ENCODE peak calls at places on chromosomes 13 and 19, in four cellular contexts. D is GM12891, Y is GM12878, H is HL-60. A is an unnamed sample.

GRCh38 chr19:46904114-46905060 is 43.6 kb downstream of the ARHGAP35 start:
- DNase-seq in D (no peak), Y (no peak), H (no peak), A (no peak)

GRCh38 chr13:51816604-51817254 is 12.8 kb upstream of the DHRS12 start:
- DNase-seq in D (no peak), Y (no peak), H (no peak), A (peak)

GRCh38 chr19:52200044-52200443 is 10.2 kb downstream of the PPP2R1A start:
- DNase-seq in D (no peak), Y (no peak), H (no peak), A (no peak)

GRCh38 chr13:99982741-99983400 is 1.3 kb downstream of the ZIC2 start:
- DNase-seq in D (no peak), Y (no peak), H (no peak), A (no peak)

GRCh38 chr19:20968092-20968491 is 45.0 kb downstream of the ZNF85 start:
- DNase-seq in D (no peak), Y (no peak), H (no peak), A (no peak)

GRCh38 chr13:58712191-58712590 is 1080.6 kb downstream of the PCDH17 start:
- DNase-seq in D (no peak), Y (no peak), H (no peak), A (no peak)

GRCh38 chr19:16899566-16900075 is 10.8 kb downstream of the F2RL3 start:
- DNase-seq in D (peak), Y (no peak), H (peak), A (peak)

GRCh38 chr19:7415163-7415856 is 66.6 kb downstream of the ARHGEF18 start:
- DNase-seq in D (no peak), Y (no peak), H (no peak), A (no peak)

GRCh38 chr13:41465215-41465907 is 8.0 kb downstream of the RGCC start:
- DNase-seq in D (peak), Y (peak), H (peak), A (peak)
- TF ChIP-seq SPI1 in D (peak), Y (peak), H (peak), A (no peak)

DNA sequence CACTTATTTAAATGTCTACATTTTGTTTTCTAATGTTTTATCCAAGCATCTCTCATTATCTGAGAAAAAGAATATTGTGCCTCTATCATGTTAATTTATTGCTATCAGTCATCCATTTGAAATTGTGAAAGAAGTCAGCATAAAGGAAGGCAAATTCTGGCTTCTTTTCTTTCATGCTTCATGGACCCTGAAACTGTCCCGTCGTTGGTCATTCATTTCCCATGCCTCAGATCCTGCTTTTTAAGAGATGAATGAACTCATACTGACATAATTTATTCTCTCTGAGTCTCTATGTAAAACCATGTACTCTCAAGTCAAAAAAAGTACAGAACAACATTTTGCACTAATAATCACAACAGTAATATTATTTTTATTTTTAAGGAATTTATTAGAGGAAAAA is 2512.0 kb downstream of the PCDH9 start:
- DNase-seq in D (no peak), Y (no peak), H (no peak), A (no peak)
- TF ChIP-seq SPI1 in D (no peak), Y (no peak), H (no peak), A (no peak)

DNA sequence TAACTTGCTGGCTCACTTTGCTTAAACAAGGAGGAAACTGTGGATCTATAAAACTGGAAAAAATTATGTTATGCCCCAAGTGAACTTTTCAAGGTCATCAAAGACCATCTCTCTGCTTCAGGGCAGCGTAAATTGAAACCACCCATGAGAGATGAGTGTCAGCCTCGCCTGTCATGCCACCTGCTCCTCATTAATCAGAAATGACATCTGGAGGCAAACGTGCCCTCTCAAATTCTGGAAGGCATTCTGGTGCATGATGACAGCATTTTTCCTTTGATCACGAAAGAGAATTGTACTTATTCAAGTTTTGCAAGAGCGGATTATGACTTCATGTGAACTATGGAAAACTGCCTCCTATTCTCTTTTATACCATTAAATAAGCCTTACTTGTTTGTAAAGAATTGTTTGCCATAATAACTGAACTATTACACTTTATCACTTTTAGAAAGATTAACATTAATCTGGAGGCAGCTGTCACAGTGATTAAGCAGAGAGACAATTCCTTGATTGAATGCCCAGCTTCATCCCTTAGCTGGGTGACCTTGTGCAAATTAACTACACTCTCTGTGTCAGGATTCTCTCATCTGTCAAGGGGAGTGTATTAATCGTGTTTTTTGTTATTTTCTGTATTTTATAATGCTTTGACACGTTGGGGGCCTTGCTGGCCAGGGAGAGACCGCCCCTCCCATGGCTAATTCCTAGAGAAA is 17.0 kb upstream of the SACS start:
- DNase-seq in D (no peak), Y (no peak), H (no peak), A (no peak)
- TF ChIP-seq SPI1 in D (no peak), Y (no peak), H (no peak), A (no peak)

GRCh38 chr13:40210865-40211585 is 455.4 kb downstream of the FOXO1 start:
- DNase-seq in D (no peak), Y (no peak), H (no peak), A (no peak)
- TF ChIP-seq SPI1 in D (no peak), Y (no peak), H (no peak), A (no peak)

DNA sequence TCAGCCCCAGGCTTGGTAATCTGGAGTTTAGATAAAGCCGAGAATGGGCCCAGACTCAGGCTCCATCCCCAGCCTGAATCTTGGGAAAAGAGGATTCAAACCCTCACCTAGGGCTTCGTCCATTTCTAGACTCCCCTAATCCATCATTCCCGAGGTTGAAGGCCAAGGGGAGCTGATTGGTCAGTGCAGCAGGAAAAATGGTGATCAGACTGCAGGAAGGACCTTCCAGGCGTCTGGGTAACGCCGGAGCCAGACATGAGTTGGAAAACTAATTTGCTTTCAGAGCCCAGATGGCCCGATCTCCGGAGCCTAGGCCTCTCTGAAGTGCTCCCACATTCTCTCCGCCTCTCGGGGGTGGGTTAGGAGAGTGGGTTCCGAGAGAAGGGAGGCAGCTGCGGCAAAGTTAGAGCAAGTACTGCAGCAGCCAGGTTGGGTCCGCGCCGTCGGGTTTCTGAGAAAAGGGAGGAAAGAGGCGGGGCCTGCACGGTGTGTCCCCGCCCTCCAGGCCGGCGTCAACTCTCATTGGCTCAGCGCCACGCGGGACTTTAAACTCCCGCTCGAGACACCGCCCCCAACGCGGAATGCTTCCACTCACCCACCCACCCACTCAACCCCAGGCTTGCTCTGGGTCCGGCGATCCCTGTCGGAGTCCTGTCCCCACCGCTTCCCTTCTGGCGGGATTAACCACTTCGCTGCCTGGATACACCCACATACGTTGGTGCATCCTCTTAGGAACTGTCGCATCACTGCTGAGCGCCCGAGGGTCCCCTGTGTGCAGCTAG is 788 bp upstream of the RTBDN start:
- DNase-seq in D (no peak), Y (no peak), H (no peak), A (peak)
- TF ChIP-seq SPI1 in D (no peak), Y (no peak), H (no peak), A (no peak)

DNA sequence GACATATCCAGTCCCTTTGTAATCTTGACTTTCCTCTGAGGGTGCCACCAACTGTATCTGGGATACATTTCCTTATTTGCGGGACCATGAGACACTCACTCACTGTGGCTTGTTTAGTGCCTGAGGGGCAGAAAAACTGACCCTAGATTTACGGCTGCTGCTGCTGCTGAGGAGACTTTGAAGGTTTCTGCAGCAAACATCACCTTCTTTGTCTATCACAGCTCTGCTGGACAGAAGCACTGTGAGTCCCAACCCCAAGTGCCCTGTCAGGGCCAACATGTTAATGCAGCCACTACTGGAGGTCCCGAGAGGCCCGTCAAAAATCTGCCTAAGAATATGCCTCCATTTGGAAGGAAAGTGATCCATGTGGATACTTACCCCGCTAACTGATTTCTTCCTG is 37.2 kb upstream of the UBL3 start:
- DNase-seq in D (no peak), Y (no peak), H (no peak), A (no peak)
- TF ChIP-seq SPI1 in D (no peak), Y (no peak), H (no peak), A (no peak)

GRCh38 chr13:110831437-110832204 is 83.2 kb downstream of the ANKRD10 start:
- DNase-seq in D (no peak), Y (no peak), H (no peak), A (no peak)
- TF ChIP-seq SPI1 in D (no peak), Y (no peak), H (no peak), A (no peak)

DNA sequence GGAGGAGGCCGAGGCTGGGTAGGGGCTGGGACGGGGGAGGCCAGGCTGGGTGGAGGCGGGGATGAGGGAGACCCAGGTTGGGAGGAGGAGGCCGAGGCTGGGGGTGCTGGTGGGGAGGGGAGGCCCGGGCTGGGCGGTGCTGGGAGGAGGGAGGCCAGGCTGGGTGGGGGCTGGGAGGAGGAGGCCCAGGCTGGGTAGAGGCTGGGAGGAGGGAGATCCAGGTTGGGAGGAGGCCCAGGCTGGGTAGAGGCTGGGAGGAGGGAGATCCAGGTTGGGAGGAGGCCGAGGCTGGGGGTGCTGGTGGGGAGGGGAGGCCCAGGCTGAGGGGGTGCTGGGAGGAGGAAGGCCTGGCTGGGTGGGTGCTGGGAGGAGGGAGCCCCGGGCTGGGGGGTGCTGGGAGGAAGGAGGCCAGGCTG is 10.4 kb downstream of the TPGS1 start:
- DNase-seq in D (no peak), Y (no peak), H (no peak), A (no peak)
- TF ChIP-seq SPI1 in D (no peak), Y (no peak), H (no peak), A (no peak)

GRCh38 chr13:53781941-53782340 is 753.3 kb downstream of the OLFM4 start:
- DNase-seq in D (no peak), Y (no peak), H (no peak), A (no peak)

GRCh38 chr13:53778937-53779336 is 750.3 kb downstream of the OLFM4 start:
- DNase-seq in D (no peak), Y (no peak), H (no peak), A (no peak)

GRCh38 chr13:53784331-53784730 is 755.7 kb downstream of the OLFM4 start:
- DNase-seq in D (no peak), Y (no peak), H (no peak), A (no peak)

GRCh38 chr13:53782400-53783030 is 753.9 kb downstream of the OLFM4 start:
- DNase-seq in D (peak), Y (peak), H (peak), A (peak)

GRCh38 chr13:53783466-53783865 is 754.9 kb downstream of the OLFM4 start:
- DNase-seq in D (no peak), Y (no peak), H (no peak), A (no peak)
- TF ChIP-seq SPI1 in D (no peak), Y (no peak), H (no peak), A (no peak)

GRCh38 chr13:112603641-112604220 is 15.8 kb upstream of the TUBGCP3 start:
- DNase-seq in D (no peak), Y (no peak), H (no peak), A (no peak)
- TF ChIP-seq SPI1 in D (no peak), Y (no peak), H (no peak), A (no peak)